ENCODE peak calls at places on chromosomes 12 and 14, in eight cellular contexts. W is esophagus muscularis mucosa, M is Panc1, Q is upper lobe of left lung, N is HepG2, H is spleen, D is breast epithelium, T is transverse colon. C is an unnamed sample.

GRCh38 chr12:2959194-2959507 is at the start of gene TEAD4:
- DNase-seq in W (no peak), M (no peak), Q (peak; percentile 95), N (peak; percentile 82), H (no peak), D (no peak), T (peak; percentile 71), C (peak; percentile 60)

GRCh38 chr12:95796225-95796981 is 5.8 kb upstream of the NTN4 start:
- DNase-seq in W (no peak), M (no peak), Q (no peak), N (peak; percentile 81), H (no peak), D (no peak), T (no peak), C (no peak)

GRCh38 chr12:14207946-14208612 is 157.4 kb upstream of the ATF7IP start:
- DNase-seq in W (no peak), M (no peak), Q (no peak), N (peak; percentile 25), H (no peak), D (no peak), T (peak; percentile 71), C (peak; percentile 76)

GRCh38 chr12:52811191-52812072 is 2.5 kb downstream of the KRT4 start:
- DNase-seq in W (no peak), M (no peak), Q (no peak), N (no peak), H (peak; percentile 33), D (no peak), T (no peak), C (no peak)

GRCh38 chr12:50609292-50609874 is 104.6 kb downstream of the DIP2B start:
- DNase-seq in W (no peak), M (no peak), Q (no peak), N (no peak), H (no peak), D (no peak), T (no peak), C (no peak)

GRCh38 chr12:753401-754237 is 1.2 kb downstream of the WNK1 start:
- DNase-seq in W (no peak), M (no peak), Q (peak; percentile 89), N (no peak), H (peak; percentile 92), D (peak; percentile 59), T (peak; percentile 63), C (peak; percentile 13)

GRCh38 chr12:74170645-74171477 is 366.8 kb upstream of the ATXN7L3B start:
- DNase-seq in W (no peak), M (no peak), Q (peak; percentile 71), N (no peak), H (peak; percentile 49), D (no peak), T (no peak), C (no peak)

GRCh38 chr14:37114559-37114958 is 57.8 kb downstream of the SLC25A21 start:
- DNase-seq in W (no peak), M (no peak), Q (no peak), N (no peak), H (no peak), D (no peak), T (no peak), C (no peak)

GRCh38 chr14:54278087-54278486 is 118.7 kb upstream of the CDKN3 start:
- DNase-seq in W (no peak), M (no peak), Q (no peak), N (no peak), H (no peak), D (no peak), T (no peak), C (no peak)

GRCh38 chr14:48936352-48936751 is 649.8 kb downstream of the RPS29 start:
- DNase-seq in W (no peak), M (no peak), Q (no peak), N (no peak), H (no peak), D (no peak), T (no peak), C (no peak)

GRCh38 chr14:36556811-36557433 is 25.5 kb downstream of the NKX2-8 start:
- DNase-seq in W (no peak), M (no peak), Q (no peak), N (peak; percentile 45), H (no peak), D (no peak), T (no peak), C (no peak)

GRCh38 chr12:4148418-4149056 is 125.0 kb upstream of the CCND2 start:
- DNase-seq in W (peak; percentile 80), M (no peak), Q (peak; percentile 66), N (no peak), H (peak; percentile 96), D (no peak), T (peak; percentile 80), C (no peak)

GRCh38 chr14:68249534-68250517 is 430.2 kb downstream of the RAD51B start:
- DNase-seq in W (no peak), M (no peak), Q (no peak), N (no peak), H (no peak), D (no peak), T (no peak), C (no peak)
- H3K4me1 ChIP-seq in W (peaks cover 77% of the 10 kb centered on the region), M (peaks cover 62% of the 10 kb centered on the region), Q (peaks cover 55% of the 10 kb centered on the region), N (peaks cover 75% of the 10 kb centered on the region), H (peaks cover 67% of the 10 kb centered on the region), D (peaks cover 48% of the 10 kb centered on the region), T (peaks cover 53% of the 10 kb centered on the region), C (peaks cover 7% of the 10 kb centered on the region)

GRCh38 chr14:71359823-71360222 is 452.6 kb downstream of the PCNX1 start:
- DNase-seq in W (no peak), M (no peak), Q (no peak), N (no peak), H (no peak), D (no peak), T (no peak), C (no peak)

GRCh38 chr14:71361874-71362273 is 454.6 kb downstream of the PCNX1 start:
- DNase-seq in W (no peak), M (no peak), Q (no peak), N (no peak), H (no peak), D (no peak), T (no peak), C (no peak)

GRCh38 chr14:71362282-71362681 is 455.0 kb downstream of the PCNX1 start:
- DNase-seq in W (peak; percentile 7), M (no peak), Q (no peak), N (no peak), H (no peak), D (no peak), T (no peak), C (no peak)

GRCh38 chr14:71362920-71363584 is 455.8 kb downstream of the PCNX1 start:
- DNase-seq in W (no peak), M (no peak), Q (no peak), N (no peak), H (no peak), D (no peak), T (no peak), C (no peak)

GRCh38 chr14:71361335-71361734 is 454.1 kb downstream of the PCNX1 start:
- DNase-seq in W (no peak), M (no peak), Q (no peak), N (peak; percentile 40), H (no peak), D (no peak), T (no peak), C (no peak)
- TF ChIP-seq POLR2AphosphoS5 in W (no peak), M (no peak), Q (no peak), N (no peak), H (no peak), D (no peak), T (no peak), C (no peak)

DNA sequence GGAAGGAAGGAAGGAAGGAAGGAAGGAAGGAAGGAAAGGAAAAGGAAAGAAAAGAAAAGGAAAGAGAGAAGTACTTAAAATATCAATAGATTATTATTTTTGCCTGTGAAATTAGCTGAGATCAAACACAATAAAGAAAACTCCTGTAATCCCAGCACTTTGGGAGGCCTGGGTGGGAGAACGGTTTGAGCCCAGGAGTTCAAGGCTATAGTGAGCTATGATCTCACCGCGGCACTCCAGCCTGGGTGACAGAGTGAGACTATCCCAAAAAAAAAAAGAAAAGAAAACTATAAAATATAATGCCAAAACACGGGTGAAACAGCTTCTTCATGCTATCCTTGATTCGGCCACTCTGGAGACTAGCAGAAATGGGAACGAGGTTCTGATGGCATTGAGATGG is 26.2 kb upstream of the CKAP4 start:
- DNase-seq in W (peak; percentile 24), M (no peak), Q (no peak), N (no peak), H (no peak), D (no peak), T (no peak), C (no peak)
- H3K4me1 ChIP-seq in W (no peaks in the 10 kb centered on the region), M (no peaks in the 10 kb centered on the region), Q (peaks cover 6% of the 10 kb centered on the region), N (peaks cover 57% of the 10 kb centered on the region), H (peaks cover 12% of the 10 kb centered on the region), D (no peaks in the 10 kb centered on the region), T (peaks cover 4% of the 10 kb centered on the region), C (peaks cover 5% of the 10 kb centered on the region)

GRCh38 chr12:98763656-98764055 is 118.6 kb downstream of the APAF1 start:
- DNase-seq in W (no peak), M (no peak), Q (no peak), N (no peak), H (no peak), D (no peak), T (no peak), C (no peak)
- TF ChIP-seq POLR2AphosphoS5 in W (no peak), M (no peak), Q (no peak), N (no peak), H (no peak), D (no peak), T (no peak), C (no peak)

GRCh38 chr14:101878222-101879211 is 85.9 kb upstream of the DYNC1H1 start:
- DNase-seq in W (no peak), M (no peak), Q (peak; percentile 46), N (no peak), H (peak; percentile 70), D (no peak), T (peak; percentile 39), C (no peak)
- H3K4me1 ChIP-seq in W (peaks cover 47% of the 10 kb centered on the region), M (no peaks in the 10 kb centered on the region), Q (peaks cover 28% of the 10 kb centered on the region), N (peaks cover 1% of the 10 kb centered on the region), H (peaks cover 68% of the 10 kb centered on the region), D (peaks cover 10% of the 10 kb centered on the region), T (peaks cover 28% of the 10 kb centered on the region), C (no peaks in the 10 kb centered on the region)

GRCh38 chr14:26137161-26137560 is 460.7 kb downstream of the NOVA1 start:
- DNase-seq in W (no peak), M (no peak), Q (no peak), N (no peak), H (no peak), D (no peak), T (no peak), C (no peak)

DNA sequence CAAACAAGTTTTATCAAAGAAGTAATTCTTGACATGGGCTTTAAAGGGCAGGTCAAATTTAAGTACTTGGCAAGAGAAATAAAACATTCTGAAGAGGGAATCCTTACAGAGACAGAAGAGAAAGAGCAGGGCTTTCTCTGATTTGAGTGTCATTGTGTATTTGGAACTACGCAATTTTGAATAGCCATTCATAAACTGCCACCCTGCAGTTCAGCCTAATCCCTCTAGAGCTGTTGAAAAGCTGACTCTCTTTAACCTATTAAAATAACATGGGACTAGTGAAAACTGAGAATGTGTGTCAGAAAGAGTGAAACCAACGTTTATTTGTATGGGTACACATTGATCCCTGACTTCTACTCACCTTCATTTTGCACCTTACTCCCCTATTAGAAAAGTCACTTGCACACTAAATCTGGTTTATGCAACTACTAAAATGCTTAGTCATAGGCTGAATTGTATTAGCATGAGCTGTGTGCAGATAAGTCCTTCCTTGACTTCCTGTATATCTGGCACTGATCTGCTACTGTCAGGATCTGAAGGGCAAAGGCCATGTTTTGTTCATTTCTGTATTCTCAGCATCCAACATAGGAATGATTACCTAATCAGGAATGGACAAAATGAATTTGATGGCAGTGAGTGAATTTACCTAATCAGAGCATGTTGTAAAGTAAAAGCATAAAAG is 458.9 kb downstream of the NOVA1 start:
- DNase-seq in W (no peak), M (no peak), Q (no peak), N (no peak), H (no peak), D (no peak), T (no peak), C (no peak)
- TF ChIP-seq POLR2AphosphoS5 in W (no peak), M (no peak), Q (no peak), N (no peak), H (no peak), D (no peak), T (no peak), C (no peak)